ENCODE peak calls at places on chromosomes 6 and 20, in six cellular contexts. R is cardiac fibroblast, D is endothelial cell, P is HepG2, B is HFFc6, L is stomach. M is an unnamed sample.
A peak's percentile ranks its signal among the peaks of the same experiment; 100 is the strongest.

GRCh38 chr6:73722318-73723060 is 26.5 kb downstream of the CD109 start:
- DNase-seq in R (peak; percentile 93), D (no peak), P (no peak), B (peak; percentile 93), L (no peak), M (no peak)

GRCh38 chr6:108588586-108588985 is 27.9 kb downstream of the FOXO3 start:
- DNase-seq in R (peak; percentile 83), D (no peak), P (no peak), B (peak; percentile 61), L (no peak), M (no peak)

GRCh38 chr20:36820928-36821327 is 47.4 kb upstream of the DSN1 start:
- DNase-seq in R (no peak), D (no peak), P (no peak), B (no peak), L (no peak), M (no peak)

GRCh38 chr20:52420805-52421204 is 229.2 kb upstream of the ZFP64 start:
- DNase-seq in R (no peak), D (no peak), P (no peak), B (no peak), L (no peak), M (no peak)

GRCh38 chr6:72939029-72939428 is 286.3 kb downstream of the KHDC1L start:
- DNase-seq in R (no peak), D (no peak), P (no peak), B (no peak), L (no peak), M (no peak)

GRCh38 chr6:78639505-78640110 is 227.7 kb upstream of the IRAK1BP1 start:
- DNase-seq in R (no peak), D (no peak), P (no peak), B (no peak), L (no peak), M (no peak)

GRCh38 chr6:152271681-152272464 is 365.3 kb downstream of the SYNE1 start:
- DNase-seq in R (peak; percentile 79), D (no peak), P (no peak), B (peak; percentile 32), L (no peak), M (no peak)

GRCh38 chr6:108946695-108947094 is 98.5 kb downstream of the ARMC2 start:
- DNase-seq in R (peak; percentile 57), D (no peak), P (no peak), B (peak; percentile 5), L (no peak), M (no peak)

GRCh38 chr20:61185841-61186601 is 66.0 kb upstream of the CDH4 start:
- DNase-seq in R (peak; percentile 96), D (no peak), P (no peak), B (peak; percentile 96), L (no peak), M (no peak)

GRCh38 chr6:44925100-44925739 is 402.9 kb upstream of the RUNX2 start:
- DNase-seq in R (peak; percentile 52), D (peak; percentile 9), P (peak; percentile 44), B (peak; percentile 16), L (no peak), M (no peak)

GRCh38 chr6:155755452-155755851 is 299.8 kb upstream of the NOX3 start:
- DNase-seq in R (no peak), D (no peak), P (no peak), B (no peak), L (no peak), M (no peak)

GRCh38 chr6:45584127-45584526 is 206.4 kb upstream of the SUPT3H start:
- DNase-seq in R (no peak), D (no peak), P (no peak), B (no peak), L (no peak), M (no peak)

GRCh38 chr6:166572370-166573261 is 13.9 kb downstream of the RAMACL start:
- DNase-seq in R (peak; percentile 88), D (no peak), P (no peak), B (peak; percentile 41), L (no peak), M (peak; percentile 56)

GRCh38 chr20:17427646-17428045 is 103.5 kb downstream of the BFSP1 start:
- DNase-seq in R (no peak), D (no peak), P (no peak), B (no peak), L (no peak), M (no peak)

GRCh38 chr6:109073344-109074235 is 21.1 kb downstream of the SESN1 start:
- DNase-seq in R (peak; percentile 88), D (peak; percentile 37), P (peak; percentile 67), B (peak; percentile 60), L (no peak), M (no peak)

GRCh38 chr6:19866900-19867627 is 29.9 kb downstream of the ID4 start:
- DNase-seq in R (peak; percentile 47), D (no peak), P (peak; percentile 18), B (peak; percentile 61), L (no peak), M (no peak)

GRCh38 chr20:9392892-9393857 is 121.2 kb upstream of the LAMP5 start:
- DNase-seq in R (peak; percentile 72), D (peak; percentile 59), P (peak; percentile 31), B (peak; percentile 60), L (peak; percentile 67), M (peak; percentile 75)

GRCh38 chr6:136077834-136078576 is 172.1 kb downstream of the MTFR2 start:
- DNase-seq in R (peak; percentile 94), D (no peak), P (no peak), B (peak; percentile 98), L (no peak), M (no peak)

GRCh38 chr20:25065625-25066338 is 7.8 kb upstream of the ACSS1 start:
- DNase-seq in R (peak; percentile 74), D (peak; percentile 54), P (peak; percentile 65), B (peak; percentile 37), L (peak; percentile 73), M (peak; percentile 56)

GRCh38 chr6:170451762-170452651 is 101.1 kb downstream of the PSMB1 start:
- DNase-seq in R (no peak), D (no peak), P (no peak), B (no peak), L (no peak), M (no peak)

GRCh38 chr20:38728237-38728761 is 4.0 kb downstream of the SLC32A1 start:
- DNase-seq in R (no peak), D (peak; percentile 13), P (no peak), B (no peak), L (no peak), M (no peak)

GRCh38 chr20:53847118-53847842 is 223.1 kb downstream of the BCAS1 start:
- DNase-seq in R (no peak), D (no peak), P (no peak), B (no peak), L (no peak), M (no peak)

GRCh38 chr6:70813885-70814284 is 143.0 kb downstream of the B3GAT2 start:
- DNase-seq in R (no peak), D (no peak), P (no peak), B (no peak), L (no peak), M (no peak)

GRCh38 chr20:11454966-11455799 is 462.5 kb upstream of the BTBD3 start:
- DNase-seq in R (peak; percentile 82), D (peak; percentile 15), P (no peak), B (peak; percentile 47), L (no peak), M (no peak)

GRCh38 chr6:31170600-31170881 is at the start of gene POU5F1:
- DNase-seq in R (no peak), D (no peak), P (no peak), B (no peak), L (no peak), M (no peak)

GRCh38 chr6:108778421-108779186 is 69.6 kb upstream of the ARMC2 start:
- DNase-seq in R (no peak), D (no peak), P (no peak), B (no peak), L (no peak), M (no peak)

GRCh38 chr6:110567957-110568696 is 91.7 kb upstream of the SLC22A16 start:
- DNase-seq in R (no peak), D (no peak), P (no peak), B (no peak), L (no peak), M (no peak)

GRCh38 chr6:27303613-27304272 is 8.3 kb downstream of the POM121L2 start:
- DNase-seq in R (peak; percentile 54), D (no peak), P (no peak), B (no peak), L (no peak), M (no peak)

GRCh38 chr6:167501831-167502385 is 177.0 kb downstream of the TTLL2 start:
- DNase-seq in R (no peak), D (peak; percentile 42), P (peak; percentile 77), B (no peak), L (peak; percentile 70), M (no peak)

GRCh38 chr6:297571-298232 is 5.4 kb downstream of the DUSP22 start:
- DNase-seq in R (no peak), D (no peak), P (no peak), B (no peak), L (no peak), M (no peak)

GRCh38 chr20:1173698-1174097 is 11.1 kb downstream of the TMEM74B start:
- DNase-seq in R (no peak), D (no peak), P (no peak), B (no peak), L (no peak), M (no peak)

GRCh38 chr6:36139431-36139830 is 9.1 kb downstream of the MAPK13 start:
- DNase-seq in R (peak; percentile 17), D (peak; percentile 60), P (no peak), B (no peak), L (no peak), M (peak; percentile 62)
- TF ChIP-seq CTCF in R (peak; percentile 21), D (no peak), P (peak; percentile 65), B (peak; percentile 52), L (no peak), M (peak; percentile 13)

DNA sequence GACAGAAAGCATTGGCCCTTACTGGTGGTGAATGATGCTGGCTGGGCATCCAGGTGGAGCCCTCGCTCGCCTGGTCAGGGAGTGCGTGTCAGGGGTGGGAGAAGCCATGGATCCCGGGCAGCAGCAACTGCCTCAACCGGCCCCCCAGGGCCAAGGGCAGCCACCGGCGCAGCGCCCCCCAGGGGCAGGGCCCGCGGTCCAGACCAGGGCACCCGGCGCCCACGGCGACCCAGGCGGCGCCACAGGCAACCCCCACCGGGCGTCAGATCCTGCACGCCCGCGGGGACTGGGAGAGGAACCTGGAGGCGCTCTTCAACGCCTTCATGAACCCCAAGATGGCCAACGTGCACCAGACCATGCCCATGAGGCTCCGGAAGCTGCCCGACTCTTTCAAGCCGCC is 101.7 kb upstream of the SAMD5 start:
- DNase-seq in R (no peak), D (no peak), P (no peak), B (no peak), L (no peak), M (no peak)
- TF ChIP-seq CTCF in R (no peak), D (no peak), P (no peak), B (peak; percentile 23), L (no peak), M (no peak)

GRCh38 chr20:45538209-45538798 is 978 bp downstream of the WFDC6 start:
- DNase-seq in R (no peak), D (no peak), P (no peak), B (peak; percentile 14), L (no peak), M (no peak)
- TF ChIP-seq CTCF in R (no peak), D (no peak), P (no peak), B (no peak), L (no peak), M (no peak)

GRCh38 chr20:57928181-57928967 is 218.6 kb upstream of the PMEPA1 start:
- DNase-seq in R (no peak), D (no peak), P (no peak), B (peak; percentile 68), L (no peak), M (no peak)
- TF ChIP-seq CTCF in R (no peak), D (no peak), P (no peak), B (no peak), L (no peak), M (no peak)

GRCh38 chr6:29702519-29703103 is 20.6 kb upstream of the HLA-F start:
- DNase-seq in R (peak; percentile 45), D (peak; percentile 82), P (peak; percentile 19), B (no peak), L (peak; percentile 46), M (peak; percentile 77)
- TF ChIP-seq CTCF in R (peak; percentile 77), D (peak; percentile 72), P (peak; percentile 77), B (peak; percentile 78), L (no peak), M (peak; percentile 53)

M was measured in glutamatergic neuron.